ENCODE peak calls at places on chromosomes 13 and 19, in six cellular contexts. One of them, this sample, is unnamed.

GRCh38 chr19:18501832-18502231 is 20.0 kb downstream of the ELL start:
- DNase-seq in WTC11: no peak
- DNase-seq in left lung: no peak
- DNase-seq in C1 segment of cervical spinal cord: no peak
- DNase-seq in left colon: peak; percentile 52
- DNase-seq in GM12864: no peak
- DNase-seq in this sample: no peak

GRCh38 chr19:412356-413355 is 3.7 kb upstream of the C2CD4C start:
- DNase-seq in WTC11: peak; percentile 50
- DNase-seq in left lung: peak; percentile 49
- DNase-seq in C1 segment of cervical spinal cord: no peak
- DNase-seq in left colon: no peak
- DNase-seq in GM12864: no peak
- DNase-seq in this sample: no peak

GRCh38 chr13:105087941-105088340 is 1447.5 kb downstream of the EFNB2 start:
- DNase-seq in WTC11: peak; percentile 10
- DNase-seq in left lung: no peak
- DNase-seq in C1 segment of cervical spinal cord: no peak
- DNase-seq in left colon: no peak
- DNase-seq in GM12864: no peak
- DNase-seq in this sample: no peak

GRCh38 chr13:79392882-79393563 is 13.0 kb downstream of the RBM26 start:
- DNase-seq in WTC11: no peak
- DNase-seq in left lung: no peak
- DNase-seq in C1 segment of cervical spinal cord: no peak
- DNase-seq in left colon: no peak
- DNase-seq in GM12864: no peak
- DNase-seq in this sample: peak; percentile 39

GRCh38 chr19:10424011-10424637 is 3.8 kb downstream of the PDE4A start:
- DNase-seq in WTC11: peak; percentile 92
- DNase-seq in left lung: peak; percentile 96
- DNase-seq in C1 segment of cervical spinal cord: no peak
- DNase-seq in left colon: peak; percentile 68
- DNase-seq in GM12864: no peak
- DNase-seq in this sample: peak; percentile 70

GRCh38 chr13:18962168-18962734 is 219.4 kb downstream of the TUBA3C start:
- DNase-seq in WTC11: no peak
- DNase-seq in left lung: no peak
- DNase-seq in C1 segment of cervical spinal cord: no peak
- DNase-seq in left colon: no peak
- DNase-seq in GM12864: no peak
- DNase-seq in this sample: no peak

GRCh38 chr13:112342841-112343361 is 33.3 kb upstream of the SPACA7 start:
- DNase-seq in WTC11: no peak
- DNase-seq in left lung: no peak
- DNase-seq in C1 segment of cervical spinal cord: no peak
- DNase-seq in left colon: no peak
- DNase-seq in GM12864: no peak
- DNase-seq in this sample: no peak

GRCh38 chr13:32650705-32651311 is 64.6 kb downstream of the PDS5B start:
- DNase-seq in WTC11: peak; percentile 53
- DNase-seq in left lung: no peak
- DNase-seq in C1 segment of cervical spinal cord: no peak
- DNase-seq in left colon: peak; percentile 44
- DNase-seq in GM12864: peak; percentile 60
- DNase-seq in this sample: peak; percentile 87

GRCh38 chr19:5070922-5071321 is 102.0 kb downstream of the KDM4B start:
- DNase-seq in WTC11: no peak
- DNase-seq in left lung: no peak
- DNase-seq in C1 segment of cervical spinal cord: no peak
- DNase-seq in left colon: no peak
- DNase-seq in GM12864: no peak
- DNase-seq in this sample: no peak

GRCh38 chr19:55838906-55839305 is 2.6 kb downstream of the NLRP4 start:
- DNase-seq in WTC11: no peak
- DNase-seq in left lung: no peak
- DNase-seq in C1 segment of cervical spinal cord: no peak
- DNase-seq in left colon: no peak
- DNase-seq in GM12864: no peak
- DNase-seq in this sample: no peak

GRCh38 chr19:16185925-16186234 is 670 bp downstream of the FAM32A start:
- DNase-seq in WTC11: no peak
- DNase-seq in left lung: no peak
- DNase-seq in C1 segment of cervical spinal cord: no peak
- DNase-seq in left colon: no peak
- DNase-seq in GM12864: no peak
- DNase-seq in this sample: no peak

GRCh38 chr13:44396963-44397580 is 23.4 kb downstream of the SERP2 start:
- DNase-seq in WTC11: no peak
- DNase-seq in left lung: no peak
- DNase-seq in C1 segment of cervical spinal cord: no peak
- DNase-seq in left colon: no peak
- DNase-seq in GM12864: no peak
- DNase-seq in this sample: peak; percentile 92

GRCh38 chr13:21686761-21687391 is 16.0 kb downstream of the FGF9 start:
- DNase-seq in WTC11: no peak
- DNase-seq in left lung: no peak
- DNase-seq in C1 segment of cervical spinal cord: no peak
- DNase-seq in left colon: no peak
- DNase-seq in GM12864: no peak
- DNase-seq in this sample: no peak

GRCh38 chr13:79749985-79750551 is 269.1 kb downstream of the NDFIP2 start:
- DNase-seq in WTC11: peak; percentile 30
- DNase-seq in left lung: no peak
- DNase-seq in C1 segment of cervical spinal cord: no peak
- DNase-seq in left colon: peak; percentile 44
- DNase-seq in GM12864: no peak
- DNase-seq in this sample: peak; percentile 100

GRCh38 chr19:1027953-1028902 is 1.8 kb downstream of the CNN2 start:
- DNase-seq in WTC11: peak; percentile 82
- DNase-seq in left lung: peak; percentile 91
- DNase-seq in C1 segment of cervical spinal cord: no peak
- DNase-seq in left colon: peak; percentile 84
- DNase-seq in GM12864: no peak
- DNase-seq in this sample: peak; percentile 97

GRCh38 chr13:111397202-111397880 is 76.9 kb downstream of the TEX29 start:
- DNase-seq in WTC11: no peak
- DNase-seq in left lung: peak; percentile 75
- DNase-seq in C1 segment of cervical spinal cord: no peak
- DNase-seq in left colon: no peak
- DNase-seq in GM12864: no peak
- DNase-seq in this sample: no peak

GRCh38 chr19:10503002-10503789 is at the start of gene KEAP1:
- DNase-seq in WTC11: peak; percentile 56
- DNase-seq in left lung: peak; percentile 87
- DNase-seq in C1 segment of cervical spinal cord: no peak
- DNase-seq in left colon: peak; percentile 42
- DNase-seq in GM12864: no peak
- DNase-seq in this sample: peak; percentile 35

GRCh38 chr19:57664269-57665127 is 4.2 kb upstream of the ZSCAN4 start:
- DNase-seq in WTC11: peak; percentile 67
- DNase-seq in left lung: peak; percentile 85
- DNase-seq in C1 segment of cervical spinal cord: no peak
- DNase-seq in left colon: peak; percentile 38
- DNase-seq in GM12864: no peak
- DNase-seq in this sample: peak; percentile 54

GRCh38 chr13:29893438-29893837 is 43.0 kb upstream of the UBL3 start:
- DNase-seq in WTC11: no peak
- DNase-seq in left lung: no peak
- DNase-seq in C1 segment of cervical spinal cord: no peak
- DNase-seq in left colon: no peak
- DNase-seq in GM12864: no peak
- DNase-seq in this sample: no peak

GRCh38 chr13:60435762-60436374 is 38.8 kb downstream of the TDRD3 start:
- DNase-seq in WTC11: no peak
- DNase-seq in left lung: no peak
- DNase-seq in C1 segment of cervical spinal cord: no peak
- DNase-seq in left colon: no peak
- DNase-seq in GM12864: no peak
- DNase-seq in this sample: no peak

GRCh38 chr19:19461671-19462622 is 53.4 kb downstream of the TSSK6 start:
- DNase-seq in WTC11: peak; percentile 90
- DNase-seq in left lung: peak; percentile 87
- DNase-seq in C1 segment of cervical spinal cord: no peak
- DNase-seq in left colon: peak; percentile 76
- DNase-seq in GM12864: no peak
- DNase-seq in this sample: peak; percentile 62

GRCh38 chr13:30607908-30608307 is 9.8 kb upstream of the USPL1 start:
- DNase-seq in WTC11: no peak
- DNase-seq in left lung: no peak
- DNase-seq in C1 segment of cervical spinal cord: no peak
- DNase-seq in left colon: peak; percentile 34
- DNase-seq in GM12864: peak; percentile 89
- DNase-seq in this sample: no peak

GRCh38 chr19:710767-711166 is 2.0 kb downstream of the PALM start:
- DNase-seq in WTC11: no peak
- DNase-seq in left lung: no peak
- DNase-seq in C1 segment of cervical spinal cord: no peak
- DNase-seq in left colon: no peak
- DNase-seq in GM12864: no peak
- DNase-seq in this sample: no peak

GRCh38 chr13:100203696-100204367 is 114.9 kb downstream of the PCCA start:
- DNase-seq in WTC11: no peak
- DNase-seq in left lung: no peak
- DNase-seq in C1 segment of cervical spinal cord: no peak
- DNase-seq in left colon: no peak
- DNase-seq in GM12864: no peak
- DNase-seq in this sample: peak; percentile 85

GRCh38 chr13:113732961-113733950 is 25.8 kb upstream of the TMEM255B start:
- DNase-seq in WTC11: no peak
- DNase-seq in left lung: peak; percentile 72
- DNase-seq in C1 segment of cervical spinal cord: no peak
- DNase-seq in left colon: no peak
- DNase-seq in GM12864: no peak
- DNase-seq in this sample: no peak

GRCh38 chr19:50728084-50728737 is 5.0 kb downstream of the CLEC11A start:
- DNase-seq in WTC11: peak; percentile 99
- DNase-seq in left lung: peak; percentile 88
- DNase-seq in C1 segment of cervical spinal cord: peak; percentile 51
- DNase-seq in left colon: peak; percentile 42
- DNase-seq in GM12864: no peak
- DNase-seq in this sample: peak; percentile 56

GRCh38 chr13:42930136-42930535 is 61.9 kb downstream of the EPSTI1 start:
- DNase-seq in WTC11: no peak
- DNase-seq in left lung: no peak
- DNase-seq in C1 segment of cervical spinal cord: no peak
- DNase-seq in left colon: no peak
- DNase-seq in GM12864: no peak
- DNase-seq in this sample: peak; percentile 42

GRCh38 chr13:99845136-99845874 is 126.3 kb downstream of the ZIC5 start:
- DNase-seq in WTC11: no peak
- DNase-seq in left lung: no peak
- DNase-seq in C1 segment of cervical spinal cord: no peak
- DNase-seq in left colon: no peak
- DNase-seq in GM12864: no peak
- DNase-seq in this sample: no peak

GRCh38 chr13:20672772-20673171 is 30.7 kb upstream of the IL17D start:
- DNase-seq in WTC11: no peak
- DNase-seq in left lung: no peak
- DNase-seq in C1 segment of cervical spinal cord: no peak
- DNase-seq in left colon: no peak
- DNase-seq in GM12864: no peak
- DNase-seq in this sample: peak; percentile 79

GRCh38 chr19:41746593-41747227 is 8.6 kb upstream of the CEACAM6 start:
- DNase-seq in WTC11: peak; percentile 67
- DNase-seq in left lung: no peak
- DNase-seq in C1 segment of cervical spinal cord: no peak
- DNase-seq in left colon: peak; percentile 77
- DNase-seq in GM12864: peak; percentile 4
- DNase-seq in this sample: peak; percentile 72

GRCh38 chr19:46892252-46893179 is 31.7 kb downstream of the ARHGAP35 start:
- DNase-seq in WTC11: no peak
- DNase-seq in left lung: no peak
- DNase-seq in C1 segment of cervical spinal cord: no peak
- DNase-seq in left colon: no peak
- DNase-seq in GM12864: no peak
- DNase-seq in this sample: no peak

GRCh38 chr19:51552996-51553725 is 17.9 kb upstream of the ZNF175 start:
- DNase-seq in WTC11: peak; percentile 97
- DNase-seq in left lung: peak; percentile 83
- DNase-seq in C1 segment of cervical spinal cord: peak; percentile 10
- DNase-seq in left colon: no peak
- DNase-seq in GM12864: no peak
- DNase-seq in this sample: peak; percentile 67

GRCh38 chr13:110014719-110015118 is 228.3 kb upstream of the IRS2 start:
- DNase-seq in WTC11: no peak
- DNase-seq in left lung: no peak
- DNase-seq in C1 segment of cervical spinal cord: no peak
- DNase-seq in left colon: no peak
- DNase-seq in GM12864: no peak
- DNase-seq in this sample: peak; percentile 74

GRCh38 chr19:54502518-54503048 is at the start of gene LAIR2:
- DNase-seq in WTC11: no peak
- DNase-seq in left lung: no peak
- DNase-seq in C1 segment of cervical spinal cord: no peak
- DNase-seq in left colon: no peak
- DNase-seq in GM12864: no peak
- DNase-seq in this sample: no peak

GRCh38 chr13:43805681-43806128 is 18.9 kb upstream of the ENOX1 start:
- DNase-seq in WTC11: no peak
- DNase-seq in left lung: no peak
- DNase-seq in C1 segment of cervical spinal cord: no peak
- DNase-seq in left colon: no peak
- DNase-seq in GM12864: no peak
- DNase-seq in this sample: peak; percentile 42

GRCh38 chr19:49983645-49984229 is 22.8 kb upstream of the SIGLEC11 start:
- DNase-seq in WTC11: peak; percentile 79
- DNase-seq in left lung: no peak
- DNase-seq in C1 segment of cervical spinal cord: peak; percentile 14
- DNase-seq in left colon: no peak
- DNase-seq in GM12864: no peak
- DNase-seq in this sample: peak; percentile 62

This sample was measured in choroid plexus epithelial cell.